ENCODE peak calls at places on chromosomes 2 and 18, in four cellular contexts. O is A549, P is HepG2, L is K562. V is an unnamed sample.

GRCh38 chr18:40866013-40866644 is 1088.9 kb upstream of the PIK3C3 start:
- DNase-seq in O (no peak), P (no peak), L (no peak), V (no peak)

GRCh38 chr2:216315817-216316603 is 56.3 kb downstream of the MARCHF4 start:
- DNase-seq in O (peak), P (no peak), L (no peak), V (no peak)

GRCh38 chr2:10097352-10098148 is 17.3 kb upstream of the CYS1 start:
- DNase-seq in O (peak), P (peak), L (peak), V (peak)

GRCh38 chr2:236073246-236073645 is 94.9 kb downstream of the GBX2 start:
- DNase-seq in O (no peak), P (no peak), L (peak), V (no peak)

GRCh38 chr2:61460168-61460567 is 10.7 kb downstream of the USP34 start:
- DNase-seq in O (no peak), P (peak), L (no peak), V (no peak)

GRCh38 chr2:27966466-27966865 is 75.9 kb downstream of the BABAM2 start:
- DNase-seq in O (no peak), P (no peak), L (no peak), V (no peak)

GRCh38 chr2:206392118-206392517 is 51.2 kb upstream of the ADAM23 start:
- DNase-seq in O (peak), P (peak), L (peak), V (peak)

GRCh38 chr2:104378853-104379374 is 475.0 kb upstream of the POU3F3 start:
- DNase-seq in O (peak), P (peak), L (peak), V (peak)

GRCh38 chr2:112807233-112807807 is 23.0 kb upstream of the IL1A start:
- DNase-seq in O (no peak), P (no peak), L (no peak), V (no peak)

GRCh38 chr2:28350791-28351285 is 41.8 kb upstream of the FOSL2 start:
- DNase-seq in O (no peak), P (no peak), L (no peak), V (no peak)

GRCh38 chr2:207937818-207938217 is 87.5 kb downstream of the PLEKHM3 start:
- DNase-seq in O (no peak), P (no peak), L (no peak), V (no peak)

GRCh38 chr2:71299507-71299906 is 32.1 kb upstream of the ZNF638 start:
- DNase-seq in O (peak), P (peak), L (peak), V (no peak)

DNA sequence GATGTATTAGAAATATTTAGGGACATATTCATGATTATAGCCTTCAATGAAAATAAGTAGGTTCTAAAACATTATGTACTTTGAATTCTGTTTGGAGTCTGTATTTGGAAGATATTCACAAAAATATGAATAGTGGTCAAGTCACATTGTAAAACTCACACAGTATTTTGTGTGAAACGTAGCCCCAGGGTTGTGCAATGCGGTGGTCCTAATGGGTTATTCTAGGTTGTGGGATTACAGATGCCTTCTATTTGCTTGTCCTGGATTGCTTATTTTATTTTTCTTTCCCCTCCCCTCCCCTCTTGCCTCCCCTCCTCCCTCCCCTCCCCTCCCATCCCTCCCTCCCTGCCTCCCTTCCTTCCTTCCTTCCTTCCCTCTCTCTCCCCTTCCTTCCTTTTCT is 93.7 kb upstream of the THUMPD2 start:
- DNase-seq in O (no peak), P (no peak), L (no peak), V (no peak)
- TF ChIP-seq EP300 in O (no peak), P (no peak), L (no peak), V (no peak)

DNA sequence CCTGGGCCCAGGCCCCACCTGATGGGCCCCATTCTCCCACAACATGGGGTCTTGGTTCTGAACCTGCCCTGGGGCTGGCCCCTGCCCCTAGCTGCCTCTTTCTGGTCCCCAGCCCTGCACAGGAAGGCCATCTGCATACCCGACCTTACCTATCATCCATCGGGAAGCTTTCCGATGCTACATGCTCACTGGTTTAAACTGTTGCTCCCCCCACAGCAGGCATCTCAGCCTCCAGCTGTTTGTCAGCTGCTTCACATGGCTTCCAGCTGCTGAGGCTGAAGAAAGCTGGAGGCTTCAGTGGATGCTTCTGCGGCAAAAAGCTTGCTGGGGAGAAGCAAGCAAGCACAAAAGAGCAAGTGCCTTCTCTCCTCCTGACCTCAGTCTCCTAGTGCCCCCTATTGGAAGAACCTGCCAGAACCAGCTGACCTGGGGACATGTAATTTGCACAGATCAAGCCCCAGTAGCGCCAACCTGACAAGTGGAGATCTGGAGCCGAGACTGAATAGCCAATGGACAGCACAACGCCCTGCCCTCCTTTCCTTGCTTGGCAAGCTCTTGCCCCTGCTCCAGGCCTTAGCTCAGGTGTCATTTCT is 24.1 kb upstream of the RHOB start:
- DNase-seq in O (no peak), P (peak), L (peak), V (peak)
- TF ChIP-seq JUN in O (no peak), P (no peak), L (no peak), V (no peak)

GRCh38 chr2:105381119-105381668 is 17.7 kb downstream of the FHL2 start:
- DNase-seq in O (no peak), P (no peak), L (no peak), V (no peak)

GRCh38 chr2:105378921-105379383 is 19.9 kb downstream of the FHL2 start:
- DNase-seq in O (no peak), P (no peak), L (no peak), V (no peak)

GRCh38 chr2:105380432-105381118 is 18.3 kb downstream of the FHL2 start:
- DNase-seq in O (no peak), P (no peak), L (peak), V (no peak)

GRCh38 chr2:105378276-105378840 is 20.5 kb downstream of the FHL2 start:
- DNase-seq in O (no peak), P (no peak), L (no peak), V (no peak)

DNA sequence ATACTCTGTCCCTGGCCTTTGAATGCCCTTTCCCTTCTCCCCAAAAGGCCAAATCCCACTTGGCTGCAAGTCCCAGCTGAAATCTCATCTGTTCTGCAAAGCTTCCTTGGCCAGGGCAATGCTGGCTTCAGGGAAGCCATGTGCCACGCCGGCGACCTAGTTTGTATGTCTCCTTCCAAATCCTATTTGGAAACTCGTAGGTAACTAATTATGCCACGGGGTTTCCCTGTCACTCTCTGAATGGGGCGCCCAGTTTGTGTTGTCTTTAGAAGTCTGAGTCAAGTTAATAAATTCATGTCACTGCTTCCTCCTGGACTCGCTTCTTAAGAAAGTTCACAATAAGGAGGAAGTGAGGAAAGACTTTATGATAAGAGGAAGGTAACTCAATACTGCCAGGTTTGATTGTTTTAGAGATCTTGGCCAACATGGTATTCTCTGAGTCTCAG is 19.1 kb downstream of the FHL2 start:
- DNase-seq in O (no peak), P (no peak), L (no peak), V (no peak)
- TF ChIP-seq PHF8 in O (no peak), P (no peak), L (no peak), V (no peak)

GRCh38 chr2:240372051-240372450 is 63.4 kb upstream of the GPC1 start:
- DNase-seq in O (no peak), P (no peak), L (no peak), V (no peak)

GRCh38 chr2:240371461-240372000 is 63.9 kb upstream of the GPC1 start:
- DNase-seq in O (no peak), P (no peak), L (no peak), V (no peak)

GRCh38 chr2:240367721-240368120 is 67.7 kb upstream of the GPC1 start:
- DNase-seq in O (no peak), P (no peak), L (no peak), V (no peak)

GRCh38 chr2:240368746-240369724 is 66.4 kb upstream of the GPC1 start:
- DNase-seq in O (no peak), P (no peak), L (no peak), V (no peak)

DNA sequence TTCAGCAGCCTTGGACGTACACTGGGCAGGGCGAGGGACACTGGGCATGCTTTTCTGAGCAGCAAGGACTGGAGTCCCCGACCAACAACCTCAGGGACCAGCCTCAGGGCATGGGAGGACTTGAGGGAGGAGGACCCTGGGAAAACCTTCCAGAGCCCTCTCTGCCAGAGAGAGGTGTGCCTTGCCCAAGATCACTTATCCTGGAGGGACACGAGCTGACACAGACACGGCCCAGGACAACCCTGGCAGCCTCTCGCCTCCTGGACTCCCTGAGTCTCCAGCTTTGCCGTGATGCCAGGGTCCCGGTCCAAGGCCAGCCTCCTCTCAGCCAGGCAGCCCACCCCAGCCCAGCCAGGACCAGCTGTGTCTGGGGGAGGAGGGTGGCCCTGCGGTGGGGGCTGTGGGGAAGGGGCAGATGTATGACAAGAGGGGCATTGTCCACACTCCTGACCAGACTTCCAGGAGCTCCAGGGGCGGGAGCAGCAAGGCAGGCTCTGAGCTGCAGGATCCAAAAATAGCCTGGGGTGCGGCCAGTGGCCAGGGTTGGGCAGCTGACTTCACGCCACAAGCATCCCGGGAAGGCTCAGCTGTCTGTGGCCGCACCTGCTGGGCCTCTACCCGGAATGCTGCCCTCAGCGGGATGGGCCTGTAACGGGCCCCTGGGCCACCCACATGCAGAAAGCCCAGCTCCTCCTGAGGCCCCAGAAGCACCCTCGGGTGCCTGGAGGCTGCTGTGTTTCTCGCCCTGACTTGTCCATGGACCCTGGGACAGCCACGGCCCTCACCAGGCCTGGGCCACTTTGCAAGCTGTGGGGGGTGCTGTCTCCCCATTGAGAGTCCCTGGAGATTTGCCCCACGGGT is 65.5 kb upstream of the GPC1 start:
- DNase-seq in O (peak), P (peak), L (no peak), V (peak)
- TF ChIP-seq EP300 in O (peak), P (no peak), L (no peak), V (no peak)

DNA sequence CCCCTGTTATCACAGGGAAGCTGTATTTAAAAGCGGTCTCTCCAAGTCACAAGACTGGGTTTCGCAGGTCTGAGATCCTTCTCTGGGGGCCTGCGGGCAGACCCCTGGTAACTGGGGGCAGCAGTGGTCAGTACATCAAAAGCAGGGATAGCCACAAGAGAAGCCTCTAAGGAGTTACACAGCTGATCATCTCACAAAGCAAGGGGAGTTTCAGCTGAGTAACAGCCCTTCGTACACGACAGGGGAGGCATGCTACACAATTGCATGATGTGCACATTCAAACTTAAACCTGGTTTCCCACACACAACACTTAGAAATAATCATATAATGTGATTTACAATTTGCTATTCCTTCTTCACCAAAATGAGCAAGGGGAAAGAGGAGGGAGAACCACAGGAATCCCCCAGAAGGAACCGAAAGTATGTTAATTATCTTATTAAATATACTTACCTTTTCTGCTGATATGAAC is 87.5 kb downstream of the TMEM131 start:
- DNase-seq in O (no peak), P (no peak), L (no peak), V (no peak)
- TF ChIP-seq JUN in O (no peak), P (no peak), L (no peak), V (no peak)